ENCODE peak calls at places on chromosomes 16 and 17, in ten cellular contexts. D, Y, S, O, R, X, G, M, Q and P are unnamed samples. For H3K9me3, the result is how much of the 10 kb centered on the place peaks cover.

GRCh38 chr17:39573447-39574298 is 34.0 kb downstream of the NEUROD2 start:
- DNase-seq in M (peak), Q (peak), Y (no peak), O (peak), G (peak), D (no peak), X (peak), R (peak), S (peak), P (peak)

GRCh38 chr17:55750750-55751641 is at the start of gene PCTP:
- DNase-seq in Q (peak), O (peak), R (peak), G (peak), X (peak), Y (peak), M (peak), S (peak), D (peak), P (peak)

GRCh38 chr17:39236383-39236927 is 10.7 kb upstream of the STAC2 start:
- DNase-seq in G (no peak), R (no peak), X (no peak), M (no peak), O (no peak), Q (no peak), S (no peak), Y (no peak), D (no peak), P (peak)

GRCh38 chr17:40307001-40307690 is 1.8 kb upstream of the RARA start:
- DNase-seq in R (no peak), Q (peak), S (peak), O (no peak), D (no peak), Y (no peak), G (no peak), X (no peak), M (peak), P (no peak)

GRCh38 chr16:88968589-88969280 is 8.3 kb downstream of the CBFA2T3 start:
- DNase-seq in M (no peak), X (no peak), G (no peak), Y (no peak), S (no peak), O (no peak), D (no peak), Q (no peak), R (no peak), P (no peak)

GRCh38 chr17:61338000-61338864 is 61.4 kb upstream of the TBX2 start:
- DNase-seq in D (no peak), R (no peak), G (no peak), X (peak), O (no peak), M (peak), Y (no peak), Q (no peak), S (peak), P (no peak)

GRCh38 chr17:29074488-29074887 is 31.5 kb downstream of the PIPOX start:
- DNase-seq in O (peak), M (no peak), Q (no peak), R (no peak), D (no peak), G (no peak), S (no peak), X (no peak), Y (no peak), P (no peak)

GRCh38 chr16:12089492-12090161 is 113.1 kb downstream of the SNX29 start:
- DNase-seq in Y (no peak), S (peak), R (no peak), Q (no peak), X (no peak), M (peak), D (no peak), G (no peak), O (peak), P (peak)

GRCh38 chr17:2450016-2450650 is 49.3 kb upstream of the MNT start:
- DNase-seq in D (no peak), X (no peak), M (no peak), S (no peak), Q (no peak), R (no peak), G (no peak), Y (no peak), O (no peak), P (no peak)

GRCh38 chr17:63425478-63425877 is 20.6 kb downstream of the CYB561 start:
- DNase-seq in G (peak), R (peak), X (no peak), D (no peak), Q (peak), Y (peak), S (peak), O (peak), M (peak), P (peak)

GRCh38 chr17:80939151-80940145 is 52.2 kb upstream of the CHMP6 start:
- DNase-seq in Q (no peak), R (no peak), X (no peak), M (no peak), G (no peak), O (no peak), Y (no peak), D (no peak), S (no peak), P (no peak)

GRCh38 chr16:55562936-55563335 is 3.5 kb upstream of the CAPNS2 start:
- DNase-seq in Y (no peak), S (peak), M (peak), R (no peak), O (no peak), G (no peak), X (no peak), D (no peak), Q (no peak), P (no peak)

GRCh38 chr17:65131946-65132345 is 5.2 kb upstream of the RGS9 start:
- DNase-seq in X (no peak), D (no peak), G (no peak), Q (no peak), M (no peak), Y (no peak), R (no peak), O (no peak), S (peak), P (no peak)

GRCh38 chr17:58755269-58755576 is 431 bp upstream of the PPM1E start:
- DNase-seq in R (no peak), G (no peak), X (peak), O (no peak), D (no peak), Y (no peak), S (no peak), M (no peak), Q (no peak), P (no peak)

GRCh38 chr17:32623196-32623595 is 136.4 kb downstream of the CDK5R1 start:
- DNase-seq in G (no peak), M (no peak), O (no peak), R (no peak), Y (no peak), D (no peak), Q (no peak), X (no peak), S (no peak), P (no peak)

GRCh38 chr17:82031885-82032627 is 578 bp downstream of the RAC3 start:
- DNase-seq in G (no peak), Y (no peak), D (no peak), Q (no peak), X (no peak), O (no peak), R (no peak), S (no peak), M (no peak), P (no peak)

GRCh38 chr17:44763170-44763569 is 4.4 kb downstream of the ADAM11 start:
- DNase-seq in O (no peak), M (no peak), Y (no peak), X (no peak), D (no peak), S (no peak), G (no peak), Q (no peak), R (no peak), P (no peak)

GRCh38 chr17:78231991-78232759 is 744 bp downstream of the TMEM235 start:
- DNase-seq in M (no peak), G (no peak), Y (no peak), O (no peak), D (no peak), X (no peak), R (no peak), S (peak), Q (no peak), P (no peak)

GRCh38 chr17:8016632-8017424 is 14.4 kb downstream of the GUCY2D start:
- DNase-seq in S (peak), M (peak), O (no peak), Y (peak), Q (peak), X (peak), G (peak), D (peak), R (peak), P (peak)

GRCh38 chr16:35449663-35450062 is 1990.3 kb downstream of the TP53TG3F start:
- DNase-seq in R (no peak), M (no peak), O (no peak), G (no peak), S (no peak), X (no peak), Y (no peak), D (no peak), Q (no peak), P (no peak)
- H3K9me3 ChIP-seq in R (under half), M (under half), O (half or more), G (half or more), S (under half), X (under half), Y (under half), D (half or more), Q (under half), P (under half)

DNA sequence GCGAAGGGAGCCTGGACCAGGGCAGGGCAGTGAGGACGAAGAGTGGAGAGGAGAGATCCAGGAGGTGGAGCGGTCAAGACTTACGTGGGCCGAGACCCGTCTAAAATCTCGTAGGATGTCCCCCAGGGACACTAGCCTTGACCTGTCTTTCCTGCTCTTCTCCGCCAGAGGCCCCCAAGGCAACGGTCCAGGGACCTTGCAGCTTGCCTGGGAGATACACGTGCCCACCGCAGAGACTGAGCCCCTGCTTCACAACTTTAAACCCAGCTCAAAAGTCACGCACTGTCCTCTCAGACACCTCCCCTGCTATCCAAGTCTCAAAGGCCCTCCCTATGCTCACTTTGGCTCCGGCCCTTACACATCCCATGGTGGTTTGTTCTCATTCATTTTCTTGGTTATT is 9.4 kb downstream of the TIGD7 start:
- DNase-seq in S (no peak), R (no peak), O (no peak), Q (no peak), X (no peak), M (no peak), D (no peak), G (no peak), Y (no peak), P (no peak)
- H3K9me3 ChIP-seq in S (under half), R (under half), O (half or more), Q (under half), X (half or more), M (under half), D (under half), G (half or more), Y (half or more), P (half or more)

GRCh38 chr16:59683709-59684108 is 949.6 kb upstream of the GOT2 start:
- DNase-seq in M (no peak), D (no peak), X (no peak), S (peak), O (no peak), Y (no peak), Q (no peak), G (no peak), R (no peak), P (no peak)
- H3K9me3 ChIP-seq in M (under half), D (under half), X (under half), S (under half), O (under half), Y (under half), Q (under half), G (under half), R (under half), P (under half)

DNA sequence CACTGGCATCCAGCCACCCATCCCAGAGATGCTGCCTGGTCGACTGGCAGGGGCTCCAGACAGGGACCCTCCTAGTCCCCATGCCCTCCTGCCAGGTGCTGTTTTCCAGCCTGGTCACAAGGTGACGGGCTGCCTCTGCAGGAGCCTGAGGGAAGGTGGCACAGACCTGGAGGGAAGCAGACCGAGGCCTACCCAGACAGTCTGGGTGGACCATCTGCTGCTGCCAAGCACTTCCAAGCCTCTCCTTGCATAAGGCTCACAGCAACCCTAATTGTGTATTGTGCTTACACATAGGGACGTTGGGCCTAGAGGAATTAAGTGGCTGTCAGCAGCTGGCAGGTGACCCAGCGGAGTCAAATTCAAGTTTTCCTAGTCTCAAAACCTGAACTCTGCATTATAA is 90.1 kb upstream of the KCNJ18 start:
- DNase-seq in R (no peak), Y (no peak), Q (no peak), M (no peak), X (no peak), D (no peak), G (no peak), O (no peak), S (no peak), P (no peak)
- H3K9me3 ChIP-seq in R (under half), Y (under half), Q (under half), M (under half), X (under half), D (under half), G (under half), O (under half), S (under half), P (under half)

DNA sequence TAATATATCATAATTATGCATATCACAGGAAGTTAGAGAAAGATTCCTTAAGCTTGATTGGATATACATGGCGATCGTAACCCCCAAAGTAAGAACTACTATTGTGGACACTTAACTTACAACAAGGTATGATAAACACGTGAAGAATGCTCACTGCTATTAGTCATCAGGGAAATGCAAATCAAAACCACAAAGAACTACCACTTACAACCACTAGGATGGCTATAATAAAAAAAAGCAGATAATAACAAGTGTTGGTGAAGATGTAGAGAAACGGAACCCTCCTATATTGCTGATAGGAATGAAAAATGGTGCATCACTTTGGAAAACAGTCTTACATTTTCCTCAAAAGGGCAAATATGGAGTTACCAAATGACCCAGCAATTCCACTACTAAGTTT is 265.9 kb downstream of the SLC39A11 start:
- DNase-seq in D (no peak), S (peak), R (no peak), O (no peak), X (peak), G (no peak), Y (no peak), Q (no peak), M (no peak), P (no peak)
- H3K9me3 ChIP-seq in D (under half), S (under half), R (under half), O (under half), X (under half), G (under half), Y (under half), Q (under half), M (under half), P (under half)

GRCh38 chr16:842631-843560 is 42.4 kb upstream of the GNG13 start:
- DNase-seq in M (no peak), S (no peak), G (no peak), D (no peak), X (no peak), Q (no peak), Y (no peak), O (no peak), R (no peak), P (no peak)

GRCh38 chr16:843771-844170 is 43.2 kb upstream of the GNG13 start:
- DNase-seq in Q (no peak), M (no peak), O (no peak), X (no peak), R (no peak), Y (no peak), S (no peak), D (no peak), G (no peak), P (no peak)

GRCh38 chr16:841455-842060 is 41.0 kb upstream of the GNG13 start:
- DNase-seq in S (no peak), X (no peak), G (no peak), Y (no peak), M (no peak), D (no peak), Q (no peak), O (no peak), R (no peak), P (no peak)

GRCh38 chr16:840561-841454 is 40.3 kb upstream of the GNG13 start:
- DNase-seq in O (no peak), G (no peak), S (no peak), R (no peak), X (no peak), Q (no peak), M (no peak), Y (no peak), D (no peak), P (no peak)

GRCh38 chr16:842061-842476 is 41.5 kb upstream of the GNG13 start:
- DNase-seq in X (no peak), G (no peak), O (no peak), M (no peak), S (peak), Q (no peak), D (no peak), Y (no peak), R (no peak), P (no peak)
- H3K9me3 ChIP-seq in X (under half), G (under half), O (under half), M (under half), S (under half), Q (under half), D (under half), Y (under half), R (under half), P (under half)

DNA sequence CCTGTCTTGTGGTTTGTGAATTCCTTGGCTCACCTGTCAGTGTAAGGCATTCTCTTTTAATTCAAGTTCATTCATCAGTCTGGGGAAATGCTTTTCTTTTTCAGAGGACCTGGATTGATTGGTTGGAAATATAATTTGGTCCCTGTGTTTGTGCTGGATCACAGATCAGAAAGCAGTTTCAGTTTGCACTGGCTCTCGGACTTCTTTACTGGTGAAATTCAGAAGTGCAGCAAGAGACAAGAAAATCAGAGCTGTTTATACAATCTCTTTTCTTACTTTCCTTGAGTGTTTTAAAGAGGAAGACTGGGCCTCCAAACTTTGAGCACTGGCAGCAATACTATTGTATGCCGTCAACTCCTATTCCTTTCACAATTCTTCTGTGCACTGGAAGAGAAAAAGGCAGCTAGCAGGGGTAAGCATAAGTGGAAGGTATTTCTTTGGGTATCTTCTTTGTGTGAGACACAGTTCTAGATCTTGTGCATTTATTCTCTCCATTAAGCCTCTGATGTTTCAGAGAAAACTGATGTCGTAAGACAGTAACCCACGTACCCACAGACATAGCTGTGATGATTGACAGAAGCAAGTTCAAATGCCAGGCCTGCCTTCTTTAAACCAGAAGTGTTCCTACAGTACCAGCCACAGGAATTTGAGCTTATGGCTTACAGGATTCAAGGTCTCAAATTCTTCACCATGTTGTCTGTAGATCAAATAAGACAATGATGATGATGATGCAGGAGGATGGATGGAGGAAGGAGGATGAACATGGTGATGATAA is 161.6 kb upstream of the KCNJ16 start:
- DNase-seq in M (no peak), O (no peak), Q (no peak), Y (no peak), G (no peak), D (no peak), R (no peak), S (peak), X (no peak), P (no peak)
- H3K9me3 ChIP-seq in M (under half), O (under half), Q (under half), Y (under half), G (under half), D (under half), R (under half), S (under half), X (under half), P (under half)

GRCh38 chr17:27153005-27153404 is 140.9 kb upstream of the WSB1 start:
- DNase-seq in M (no peak), Y (no peak), X (no peak), G (no peak), Q (no peak), R (no peak), O (no peak), S (peak), D (no peak), P (no peak)
- H3K9me3 ChIP-seq in M (under half), Y (under half), X (under half), G (under half), Q (under half), R (under half), O (under half), S (under half), D (half or more), P (under half)

GRCh38 chr16:35574011-35574410 is 2114.6 kb downstream of the TP53TG3F start:
- DNase-seq in O (no peak), D (no peak), S (no peak), X (no peak), Q (no peak), G (no peak), R (no peak), M (no peak), Y (no peak), P (no peak)
- H3K9me3 ChIP-seq in O (under half), D (half or more), S (under half), X (under half), Q (under half), G (under half), R (under half), M (under half), Y (under half), P (under half)

DNA sequence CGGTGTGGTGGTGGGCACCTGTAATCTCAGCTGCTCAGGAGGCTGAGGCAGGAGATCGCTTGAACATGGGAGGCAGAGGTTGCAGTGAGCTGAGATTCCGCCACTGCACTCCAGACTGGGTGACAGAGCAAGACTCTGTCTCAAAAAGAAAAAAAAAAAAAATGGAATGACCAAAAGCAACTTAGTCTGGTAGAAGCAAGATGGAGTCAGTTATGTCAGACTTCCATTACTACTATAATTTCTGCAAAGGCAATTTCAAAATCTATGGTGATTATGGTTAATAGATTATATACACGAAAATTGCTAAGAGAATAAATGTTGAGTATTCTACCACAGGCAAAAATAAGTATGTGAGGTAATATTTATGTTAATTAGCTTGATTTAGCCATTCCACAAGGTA is 32.3 kb downstream of the NOL11 start:
- DNase-seq in O (no peak), D (no peak), Y (no peak), G (no peak), M (no peak), R (no peak), S (no peak), X (no peak), Q (no peak), P (no peak)
- H3K9me3 ChIP-seq in O (under half), D (under half), Y (under half), G (under half), M (under half), R (under half), S (under half), X (under half), Q (under half), P (under half)